ENCODE peak calls at places on chromosomes 6 and 20, in five cellular contexts. F, U, D, Q and P are unnamed samples.

GRCh38 chr6:115540077-115540869 is 520.4 kb downstream of the FRK start:
- DNase-seq in U (no peak), F (no peak), D (no peak), Q (no peak), P (no peak)

GRCh38 chr6:30691208-30691872 is 556 bp upstream of the NRM start:
- DNase-seq in U (no peak), D (no peak), F (no peak), Q (no peak), P (no peak)

GRCh38 chr20:23668477-23668951 is 20.3 kb downstream of the CST4 start:
- DNase-seq in U (no peak), Q (peak; percentile 70), F (peak; percentile 49), D (no peak), P (no peak)

GRCh38 chr6:37831457-37831856 is 11.9 kb downstream of the ZFAND3 start:
- DNase-seq in F (no peak), D (no peak), Q (no peak), U (no peak), P (no peak)

GRCh38 chr6:127404594-127405178 is 54.5 kb downstream of the KIAA0408 start:
- DNase-seq in F (no peak), D (no peak), Q (no peak), U (no peak), P (no peak)

GRCh38 chr6:134482585-134483346 is 164.9 kb upstream of the SGK1 start:
- DNase-seq in Q (peak; percentile 54), D (no peak), U (peak; percentile 77), F (peak; percentile 23), P (no peak)

GRCh38 chr6:87012743-87013142 is 75.4 kb downstream of the HTR1E start:
- DNase-seq in Q (no peak), D (no peak), F (no peak), U (no peak), P (no peak)

GRCh38 chr6:110137924-110138887 is 41.3 kb downstream of the WASF1 start:
- DNase-seq in F (no peak), D (no peak), Q (no peak), U (no peak), P (no peak)

GRCh38 chr20:32622585-32623468 is 37.7 kb upstream of the NOL4L start:
- DNase-seq in Q (no peak), D (no peak), F (no peak), U (no peak), P (no peak)

GRCh38 chr6:3825851-3826581 is 23.2 kb upstream of the FAM50B start:
- DNase-seq in D (no peak), U (peak; percentile 87), Q (peak; percentile 99), F (peak; percentile 79), P (peak; percentile 93)

GRCh38 chr6:26327450-26328264 is 37.3 kb upstream of the BTN3A2 start:
- DNase-seq in U (no peak), Q (peak; percentile 74), F (no peak), D (no peak), P (peak; percentile 44)

GRCh38 chr6:136382676-136383075 is 93.0 kb upstream of the BCLAF1 start:
- DNase-seq in D (no peak), F (no peak), U (no peak), Q (no peak), P (no peak)

GRCh38 chr6:7016238-7016637 is 91.5 kb upstream of the RREB1 start:
- DNase-seq in D (no peak), U (no peak), Q (no peak), F (no peak), P (no peak)

GRCh38 chr20:48189177-48189576 is 403.9 kb upstream of the SULF2 start:
- DNase-seq in F (no peak), Q (peak; percentile 61), U (no peak), D (no peak), P (no peak)

GRCh38 chr20:50585678-50586077 is 75.5 kb downstream of the PTPN1 start:
- DNase-seq in F (no peak), Q (no peak), U (no peak), D (no peak), P (no peak)

GRCh38 chr6:146526192-146526591 is 17.4 kb upstream of the RAB32 start:
- DNase-seq in D (no peak), Q (peak; percentile 40), F (no peak), U (no peak), P (no peak)

GRCh38 chr20:8104252-8104651 is 27.8 kb upstream of the PLCB1 start:
- DNase-seq in F (no peak), D (no peak), Q (no peak), U (no peak), P (no peak)

GRCh38 chr20:23111307-23111943 is 25.3 kb upstream of the CD93 start:
- DNase-seq in F (no peak), D (no peak), Q (no peak), U (no peak), P (no peak)

GRCh38 chr6:88983532-88983931 is 20.1 kb upstream of the RNGTT start:
- DNase-seq in F (no peak), D (no peak), Q (peak; percentile 74), U (no peak), P (no peak)

GRCh38 chr6:57174511-57174907 is 2.4 kb downstream of the BAG2 start:
- DNase-seq in U (no peak), F (no peak), D (no peak), Q (no peak), P (no peak)

GRCh38 chr6:44166591-44167184 is 8.1 kb downstream of the CAPN11 start:
- DNase-seq in F (no peak), D (no peak), U (no peak), Q (no peak), P (no peak)

GRCh38 chr20:50318709-50319108 is 128.1 kb downstream of the CEBPB start:
- DNase-seq in D (no peak), Q (no peak), F (no peak), U (no peak), P (no peak)

GRCh38 chr6:44512868-44513641 is 125.5 kb downstream of the CDC5L start:
- DNase-seq in Q (no peak), F (no peak), U (no peak), D (no peak), P (no peak)

GRCh38 chr6:25122001-25122400 is 157.2 kb upstream of the CARMIL1 start:
- DNase-seq in Q (peak; percentile 83), D (no peak), F (no peak), U (peak; percentile 70), P (peak; percentile 8)

GRCh38 chr20:48384147-48384818 is 443.5 kb downstream of the PREX1 start:
- DNase-seq in F (no peak), Q (no peak), U (no peak), D (no peak), P (no peak)

GRCh38 chr20:57124346-57124745 is 142.1 kb downstream of the BMP7 start:
- DNase-seq in D (no peak), U (no peak), F (no peak), Q (no peak), P (no peak)

GRCh38 chr6:125301435-125302391 is at the start of gene HDDC2:
- DNase-seq in Q (peak; percentile 82), F (no peak), U (peak; percentile 92), D (peak; percentile 34), P (no peak)

GRCh38 chr6:5094327-5094726 is 9.2 kb downstream of the PPP1R3G start:
- DNase-seq in Q (peak; percentile 85), U (no peak), D (no peak), F (no peak), P (peak; percentile 82)

GRCh38 chr20:47786763-47787107 is 1.5 kb upstream of the SULF2 start:
- DNase-seq in Q (no peak), F (no peak), U (no peak), D (no peak), P (no peak)

GRCh38 chr6:153210083-153210482 is 79.0 kb upstream of the RGS17 start:
- DNase-seq in D (no peak), F (no peak), Q (peak; percentile 74), U (no peak), P (no peak)

GRCh38 chr20:14723614-14724013 is 386.2 kb upstream of the FLRT3 start:
- DNase-seq in U (no peak), F (no peak), D (no peak), Q (no peak), P (no peak)

GRCh38 chr6:36701401-36701991 is 3.9 kb downstream of the RAB44 start:
- DNase-seq in D (no peak), U (no peak), Q (no peak), F (no peak), P (no peak)

GRCh38 chr6:139252018-139252390 is 39.8 kb downstream of the TXLNB start:
- DNase-seq in D (no peak), Q (no peak), U (no peak), F (no peak), P (no peak)

GRCh38 chr20:653110-653589 is at the start of gene SRXN1:
- DNase-seq in Q (peak; percentile 96), U (peak; percentile 97), D (peak; percentile 57), F (peak; percentile 77), P (peak; percentile 93)

GRCh38 chr6:33314515-33314942 is 651 bp upstream of the TAPBP start:
- DNase-seq in D (peak; percentile 56), F (no peak), Q (peak; percentile 80), U (no peak), P (peak; percentile 68)

GRCh38 chr6:112058673-112059072 is 4.8 kb downstream of the CCN6 start:
- DNase-seq in Q (no peak), F (no peak), U (no peak), D (no peak), P (no peak)

GRCh38 chr20:48153523-48153922 is 368.2 kb upstream of the SULF2 start:
- DNase-seq in U (no peak), D (no peak), Q (peak; percentile 38), F (no peak), P (no peak)

GRCh38 chr6:43744931-43745727 is 24.9 kb upstream of the VEGFA start:
- DNase-seq in F (no peak), Q (no peak), D (no peak), U (no peak), P (no peak)

GRCh38 chr6:33431880-33432541 is 12.1 kb downstream of the SYNGAP1 start:
- DNase-seq in D (no peak), U (peak; percentile 56), F (no peak), Q (no peak), P (no peak)

GRCh38 chr6:22253955-22254655 is 42.7 kb downstream of the PRL start:
- DNase-seq in Q (no peak), F (no peak), U (no peak), D (no peak), P (no peak)